ENCODE peak calls at places on chromosomes 11 and 22, in five cellular contexts. U is NCI-H1105 treated with DMSO at 0.1 percent for 48 hours; D is NCI-H187; T is naive thymus-derived CD4-positive, alpha-beta T cell; L is HEK293T. O is an unnamed sample.

GRCh38 chr22:49995413-49996191 is 17.0 kb downstream of the IL17REL start:
- DNase-seq in U (no peak), T (no peak), D (no peak), L (no peak), O (no peak)

GRCh38 chr11:9210922-9211320 is 54.2 kb downstream of the DENND5A start:
- DNase-seq in D (no peak), T (no peak), L (no peak), U (no peak), O (no peak)

GRCh38 chr11:25520459-25520858 is 811.5 kb upstream of the ANO3 start:
- DNase-seq in T (no peak), U (no peak), L (no peak), D (no peak), O (no peak)

GRCh38 chr22:20114506-20115475 is 1.1 kb upstream of the RANBP1 start:
- DNase-seq in U (no peak), D (no peak), L (no peak), T (no peak), O (no peak)

GRCh38 chr11:126631399-126631798 is 275.9 kb downstream of the ST3GAL4 start:
- DNase-seq in L (no peak), U (no peak), T (no peak), D (no peak), O (no peak)

GRCh38 chr22:48177591-48177990 is 1415.1 kb downstream of the TBC1D22A start:
- DNase-seq in U (no peak), L (no peak), D (no peak), T (no peak), O (no peak)

GRCh38 chr11:73072935-73073481 is 69.1 kb downstream of the FCHSD2 start:
- DNase-seq in L (no peak), D (no peak), T (peak), U (no peak), O (no peak)

GRCh38 chr11:73833067-73833466 is 43.6 kb downstream of the COA4 start:
- DNase-seq in T (no peak), L (no peak), U (no peak), D (no peak), O (no peak)

GRCh38 chr22:27436591-27436990 is 365.0 kb downstream of the MN1 start:
- DNase-seq in D (no peak), U (no peak), T (no peak), L (no peak), O (no peak)

GRCh38 chr22:42173183-42173926 is 42.7 kb upstream of the CYP2D6 start:
- DNase-seq in U (no peak), T (no peak), L (no peak), D (no peak), O (no peak)

GRCh38 chr11:23586188-23586587 is 725.9 kb upstream of the CCDC179 start:
- DNase-seq in L (no peak), T (no peak), D (no peak), U (no peak), O (no peak)

GRCh38 chr11:32575070-32575469 is 8.6 kb upstream of the EIF3M start:
- DNase-seq in U (no peak), T (no peak), D (no peak), L (no peak), O (no peak)

GRCh38 chr11:117380676-117381075 is 53.0 kb downstream of the CEP164 start:
- DNase-seq in D (no peak), L (no peak), T (no peak), U (no peak), O (no peak)

GRCh38 chr11:71408826-71409225 is 39.4 kb downstream of the DHCR7 start:
- DNase-seq in L (no peak), T (no peak), D (no peak), U (no peak), O (no peak)

GRCh38 chr22:30861688-30862552 is 106.7 kb downstream of the MORC2 start:
- DNase-seq in T (no peak), L (peak), D (no peak), U (no peak), O (no peak)

GRCh38 chr11:75140269-75141138 is 10.4 kb upstream of the SLCO2B1 start:
- DNase-seq in L (peak), U (no peak), D (peak), T (peak), O (peak)

GRCh38 chr22:41660416-41660815 is 28.3 kb downstream of the SNU13 start:
- DNase-seq in D (no peak), L (no peak), U (no peak), T (no peak), O (no peak)

GRCh38 chr11:72950685-72951084 is 136.5 kb downstream of the ATG16L2 start:
- DNase-seq in U (no peak), L (no peak), T (no peak), D (no peak), O (no peak)

GRCh38 chr11:109033627-109034340 is 368.9 kb downstream of the DDX10 start:
- DNase-seq in T (no peak), D (no peak), L (no peak), U (no peak), O (no peak)

GRCh38 chr22:24315367-24315781 is 44.7 kb downstream of the SPECC1L start:
- DNase-seq in D (no peak), L (no peak), T (no peak), U (no peak), O (no peak)

GRCh38 chr22:45009881-45010531 is at the start of gene PHF21B:
- DNase-seq in U (peak), L (peak), D (no peak), T (no peak), O (no peak)

GRCh38 chr11:126253265-126253664 is 15.4 kb downstream of the SRPRA start:
- DNase-seq in D (no peak), L (no peak), T (no peak), U (no peak), O (no peak)

GRCh38 chr11:60868682-60869450 is 1.5 kb downstream of the ZP1 start:
- DNase-seq in T (no peak), U (no peak), L (no peak), D (no peak), O (no peak)

GRCh38 chr11:61290905-61291690 is 4.0 kb downstream of the VWCE start:
- DNase-seq in U (no peak), D (no peak), T (no peak), L (no peak), O (no peak)

GRCh38 chr11:108559340-108559739 is 34.2 kb downstream of the EXPH5 start:
- DNase-seq in D (no peak), T (peak), L (no peak), U (no peak), O (no peak)

GRCh38 chr22:31271485-31271884 is 20.8 kb downstream of the PIK3IP1 start:
- DNase-seq in T (no peak), D (no peak), U (no peak), L (no peak), O (no peak)

GRCh38 chr11:103536335-103536722 is 427.1 kb downstream of the DYNC2H1 start:
- DNase-seq in D (no peak), U (no peak), T (no peak), L (no peak), O (no peak)

GRCh38 chr22:20549232-20549841 is 41.9 kb downstream of the MED15 start:
- DNase-seq in L (no peak), D (no peak), U (no peak), T (peak), O (peak)

GRCh38 chr11:123546515-123546914 is 107.9 kb downstream of the SCN3B start:
- DNase-seq in T (no peak), U (no peak), D (no peak), L (no peak), O (no peak)

GRCh38 chr11:122108192-122108799 is 7.7 kb downstream of the BLID start:
- DNase-seq in T (no peak), D (peak), L (peak), U (peak), O (no peak)

GRCh38 chr11:46295312-46295995 is 18.0 kb downstream of the CREB3L1 start:
- DNase-seq in L (peak), D (no peak), U (peak), T (peak), O (peak)

GRCh38 chr11:114348200-114349191 is 51.8 kb downstream of the C11orf71 start:
- DNase-seq in L (peak), D (peak), U (peak), T (peak), O (peak)

GRCh38 chr11:33976351-33977199 is 75.0 kb upstream of the CAPRIN1 start:
- DNase-seq in L (no peak), T (no peak), U (no peak), D (no peak), O (no peak)

GRCh38 chr11:61080526-61080925 is 21.8 kb upstream of the CD5 start:
- DNase-seq in L (no peak), U (no peak), D (no peak), T (peak), O (peak)